ENCODE peak calls at places on chromosomes 12 and 14, in four cellular contexts. B is SK-N-SH, Q is GM12878, G is K562. T is an unnamed sample.

GRCh38 chr12:90343966-90344365 is 611.0 kb downstream of the CCER1 start:
- DNase-seq in B (no peak), G (no peak), Q (no peak), T (no peak)

GRCh38 chr12:32091696-32092095 is 15.0 kb upstream of the BICD1 start:
- DNase-seq in B (no peak), G (no peak), Q (no peak), T (no peak)

GRCh38 chr14:69573841-69574265 is 818 bp downstream of the CCDC177 start:
- DNase-seq in B (no peak), G (no peak), Q (no peak), T (peak)

GRCh38 chr12:109717390-109718357 is 4.0 kb downstream of the FAM222A start:
- DNase-seq in G (no peak), B (peak), Q (no peak), T (no peak)

GRCh38 chr12:82660541-82661325 is 26.0 kb upstream of the TMTC2 start:
- DNase-seq in Q (no peak), G (no peak), B (no peak), T (no peak)

GRCh38 chr12:91262023-91262676 is 79.5 kb upstream of the DCN start:
- DNase-seq in Q (no peak), B (no peak), G (no peak), T (no peak)

GRCh38 chr12:116962197-116962596 is 51.4 kb downstream of the FBXW8 start:
- DNase-seq in B (no peak), Q (no peak), G (no peak), T (no peak)

GRCh38 chr12:113933201-113933786 is 32.8 kb downstream of the RBM19 start:
- DNase-seq in B (no peak), Q (no peak), G (peak), T (no peak)

GRCh38 chr12:14327717-14328116 is 37.8 kb upstream of the ATF7IP start:
- DNase-seq in Q (no peak), B (no peak), G (no peak), T (no peak)

GRCh38 chr14:31263485-31264133 is 56.0 kb upstream of the HECTD1 start:
- DNase-seq in G (no peak), B (no peak), Q (no peak), T (no peak)

GRCh38 chr12:6936642-6937480 is 6.8 kb upstream of the RNU7-1 start:
- DNase-seq in Q (no peak), B (peak), G (no peak), T (peak)

GRCh38 chr12:110550981-110551380 is 32.1 kb downstream of the PPTC7 start:
- DNase-seq in G (no peak), Q (no peak), B (no peak), T (no peak)

GRCh38 chr12:101931498-101932326 is 54.3 kb downstream of the DRAM1 start:
- DNase-seq in G (no peak), Q (peak), B (no peak), T (no peak)

GRCh38 chr12:89781961-89782360 is 73.3 kb upstream of the ATP2B1 start:
- DNase-seq in B (no peak), G (no peak), Q (no peak), T (no peak)

GRCh38 chr14:30251557-30252100 is 307.3 kb upstream of the G2E3 start:
- DNase-seq in Q (no peak), B (no peak), G (no peak), T (no peak)

GRCh38 chr12:114664661-114665320 is 19.2 kb downstream of the TBX3 start:
- DNase-seq in B (no peak), G (no peak), Q (no peak), T (no peak)

GRCh38 chr12:119959435-119959834 is 29.6 kb upstream of the BICDL1 start:
- DNase-seq in G (no peak), Q (no peak), B (no peak), T (no peak)

GRCh38 chr12:100656141-100656540 is 82.7 kb downstream of the GAS2L3 start:
- DNase-seq in Q (no peak), B (no peak), G (no peak), T (no peak)

GRCh38 chr12:27592548-27592947 is 68.5 kb downstream of the PPFIBP1 start:
- DNase-seq in G (no peak), B (no peak), Q (peak), T (no peak)

GRCh38 chr14:76985021-76985420 is 43.5 kb downstream of the IRF2BPL start:
- DNase-seq in Q (no peak), B (no peak), G (no peak), T (no peak)

GRCh38 chr12:131430158-131430772 is 280.6 kb upstream of the SFSWAP start:
- DNase-seq in Q (no peak), B (no peak), G (no peak), T (no peak)

GRCh38 chr14:96100171-96101064 is 61.3 kb downstream of the C14orf132 start:
- DNase-seq in Q (peak), G (peak), B (peak), T (peak)

GRCh38 chr12:107661830-107662229 is 23.8 kb upstream of the PWP1 start:
- DNase-seq in Q (peak), G (no peak), B (no peak), T (no peak)

GRCh38 chr12:6276247-6276887 is 34.1 kb upstream of the PLEKHG6 start:
- DNase-seq in G (no peak), Q (no peak), B (no peak), T (no peak)

GRCh38 chr12:117393656-117394055 is 32.2 kb upstream of the NOS1 start:
- DNase-seq in B (no peak), Q (no peak), G (no peak), T (no peak)

DNA sequence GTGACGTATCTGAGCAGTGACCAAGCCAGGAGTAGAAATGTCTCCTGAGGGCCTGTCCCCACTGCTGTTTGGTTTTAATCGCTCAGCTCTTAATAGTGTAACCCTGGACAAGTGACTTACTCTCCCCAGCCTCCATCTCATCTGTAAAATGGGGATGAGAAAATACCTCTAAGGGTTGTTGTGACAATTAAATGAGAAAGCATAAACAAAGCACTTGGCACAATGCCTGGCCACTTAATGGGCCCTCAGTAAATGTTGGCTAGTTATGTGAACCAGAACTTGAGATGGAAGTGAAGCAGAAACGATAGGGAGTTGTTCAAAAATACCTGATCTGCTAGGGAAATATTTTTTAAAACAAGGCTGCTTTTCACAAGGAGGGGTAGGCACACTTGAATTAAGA is 58.2 kb downstream of the HMGA2 start:
- DNase-seq in G (no peak), Q (no peak), B (no peak), T (no peak)
- TF ChIP-seq USF1 in G (no peak), Q (no peak), B (no peak), T (no peak)

GRCh38 chr14:78455896-78456435 is 285.8 kb downstream of the NRXN3 start:
- DNase-seq in G (no peak), Q (no peak), B (no peak), T (no peak)
- TF ChIP-seq USF1 in G (no peak), Q (no peak), B (no peak), T (no peak)

GRCh38 chr14:33586806-33587205 is 364.1 kb downstream of the EGLN3 start:
- DNase-seq in B (no peak), G (no peak), Q (no peak), T (no peak)

GRCh38 chr14:33587761-33588160 is 363.1 kb downstream of the EGLN3 start:
- DNase-seq in G (no peak), B (no peak), Q (no peak), T (no peak)

GRCh38 chr14:33590891-33591630 is 359.8 kb downstream of the EGLN3 start:
- DNase-seq in B (no peak), G (no peak), Q (no peak), T (no peak)

GRCh38 chr14:33588771-33589170 is 362.1 kb downstream of the EGLN3 start:
- DNase-seq in G (no peak), B (no peak), Q (no peak), T (no peak)

DNA sequence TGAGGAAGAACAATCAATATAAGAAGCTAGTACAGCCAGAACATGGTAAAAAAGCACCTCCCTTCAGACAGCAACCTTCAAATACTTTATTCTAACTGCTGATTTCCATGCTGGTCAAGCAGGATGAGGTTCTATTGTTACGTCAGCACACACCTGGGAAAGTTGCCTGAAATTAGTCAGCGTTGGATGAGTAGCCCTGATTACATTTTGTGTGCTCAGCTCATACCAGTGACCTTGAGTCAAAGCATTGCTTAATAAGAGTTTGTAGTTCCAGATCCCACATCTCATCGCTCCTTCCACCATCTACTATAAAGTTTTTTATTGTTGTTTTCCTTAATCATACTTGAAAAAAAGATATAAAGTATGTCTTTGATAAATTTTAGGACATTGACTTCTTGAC is 361.5 kb downstream of the EGLN3 start:
- DNase-seq in B (no peak), G (no peak), Q (no peak), T (no peak)
- TF ChIP-seq USF1 in B (no peak), G (no peak), Q (no peak), T (no peak)

DNA sequence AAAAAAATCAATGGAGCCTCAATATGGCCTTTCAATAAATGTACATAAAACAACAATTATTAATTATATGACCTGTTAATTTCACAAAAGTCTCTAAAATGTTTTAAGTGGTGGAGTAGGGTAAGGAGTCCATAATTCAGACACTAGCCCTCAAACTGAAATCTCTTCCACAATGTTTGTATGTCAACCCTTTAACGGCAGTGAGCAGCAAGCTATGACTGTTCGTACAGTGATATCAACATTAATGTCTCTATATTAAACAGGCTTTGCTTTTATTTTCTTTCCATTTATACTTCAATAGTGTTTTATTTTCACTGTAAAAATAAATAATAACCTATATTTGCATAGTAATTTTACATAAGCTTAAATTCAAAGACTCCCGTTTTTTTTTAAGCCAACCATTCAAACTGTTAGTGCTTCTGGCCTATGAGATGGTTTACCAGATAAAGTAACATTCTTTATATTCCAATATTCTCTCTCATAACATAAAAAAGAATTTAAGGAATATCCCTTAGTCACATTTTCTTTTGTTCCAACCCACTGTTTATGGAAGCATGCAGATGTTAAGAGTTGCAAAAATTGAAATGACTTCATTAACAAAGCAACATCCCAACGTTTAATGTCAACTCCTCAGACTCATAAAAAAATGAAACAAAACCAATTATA is 2.4 kb downstream of the CDK17 start:
- DNase-seq in Q (no peak), B (no peak), G (no peak), T (no peak)
- TF ChIP-seq USF1 in Q (no peak), B (no peak), G (no peak), T (no peak)